ENCODE peak calls at places on chromosomes 5 and 9, in seven cellular contexts. B is H1, X is mesendoderm, R is IMR-90, C is trophoblast cell, K is mesenchymal stem cell, O is H9. A is an unnamed sample.
A peak's percentile ranks its signal among the peaks of the same experiment; 100 is the strongest.

GRCh38 chr5:148904440-148904839 is 78.0 kb downstream of the ADRB2 start:
- DNase-seq in X (peak; percentile 37), O (peak; percentile 42), R (no peak), B (no peak), K (no peak), C (peak; percentile 40), A (no peak)

GRCh38 chr5:6829150-6829784 is 116.0 kb downstream of the TENT4A start:
- DNase-seq in R (no peak), K (no peak), X (no peak), C (no peak), O (no peak), B (no peak), A (no peak)

GRCh38 chr5:36878421-36879088 is 2.0 kb downstream of the NIPBL start:
- DNase-seq in B (no peak), X (peak; percentile 94), K (peak; percentile 62), R (peak; percentile 57), C (peak; percentile 5), O (peak; percentile 66), A (peak; percentile 75)

GRCh38 chr5:982377-983237 is 26.0 kb upstream of the NKD2 start:
- DNase-seq in C (no peak), K (no peak), B (peak; percentile 38), X (peak; percentile 68), O (peak; percentile 86), R (no peak), A (no peak)

GRCh38 chr9:115642285-115642684 is 511.3 kb upstream of the PAPPA start:
- DNase-seq in K (peak; percentile 50), B (no peak), O (no peak), X (no peak), R (peak; percentile 86), C (no peak), A (no peak)

GRCh38 chr9:94770344-94770743 is 43.8 kb downstream of the AOPEP start:
- DNase-seq in K (no peak), O (no peak), X (no peak), C (no peak), B (no peak), R (no peak), A (no peak)

GRCh38 chr9:31542384-31543055 is 841.9 kb upstream of the ACO1 start:
- DNase-seq in C (no peak), K (peak; percentile 81), B (no peak), R (peak; percentile 4), O (peak; percentile 52), X (peak; percentile 64), A (no peak)

GRCh38 chr5:73673161-73673591 is 47.2 kb downstream of the ARHGEF28 start:
- DNase-seq in X (peak; percentile 22), K (peak; percentile 90), R (peak; percentile 90), C (no peak), O (no peak), B (no peak), A (no peak)

GRCh38 chr5:16889972-16890519 is 46.0 kb downstream of the MYO10 start:
- DNase-seq in X (no peak), K (peak; percentile 48), O (no peak), B (no peak), R (peak; percentile 78), C (no peak), A (no peak)

GRCh38 chr5:86880785-86881492 is 263.2 kb downstream of the COX7C start:
- DNase-seq in X (peak; percentile 98), R (peak; percentile 89), O (peak; percentile 89), C (peak; percentile 71), B (peak; percentile 60), K (peak; percentile 91), A (peak; percentile 55)

GRCh38 chr9:127741831-127742434 is 6.8 kb upstream of the TOR2A start:
- DNase-seq in X (peak; percentile 96), C (peak; percentile 85), K (peak; percentile 81), R (no peak), O (peak; percentile 98), B (peak; percentile 67), A (peak; percentile 91)

GRCh38 chr5:172078726-172079345 is 72.4 kb upstream of the FBXW11 start:
- DNase-seq in O (no peak), B (no peak), C (no peak), K (no peak), X (no peak), R (no peak), A (no peak)

GRCh38 chr9:33778700-33779351 is 16.5 kb upstream of the PRSS3 start:
- DNase-seq in K (peak; percentile 63), O (peak; percentile 74), C (peak; percentile 58), B (peak; percentile 25), X (peak; percentile 73), R (peak; percentile 59), A (peak; percentile 51)

GRCh38 chr9:14179449-14179848 is 134.5 kb downstream of the NFIB start:
- DNase-seq in C (no peak), O (no peak), K (no peak), B (no peak), R (no peak), X (no peak), A (no peak)

GRCh38 chr9:134323741-134324358 is 2.4 kb upstream of the RXRA start:
- DNase-seq in B (no peak), O (no peak), C (no peak), R (no peak), X (peak; percentile 59), K (peak; percentile 59), A (no peak)

GRCh38 chr9:21015122-21015815 is 16.2 kb downstream of the HACD4 start:
- DNase-seq in K (no peak), R (peak; percentile 34), O (no peak), B (no peak), C (no peak), X (peak; percentile 49), A (no peak)

GRCh38 chr5:32197032-32197431 is 22.9 kb upstream of the GOLPH3 start:
- DNase-seq in C (no peak), X (no peak), B (no peak), R (no peak), O (no peak), K (no peak), A (no peak)
- H3K4ac ChIP-seq in C (no peak overlapping the region), X (no peak overlapping the region), B (no peak overlapping the region), R (no peak overlapping the region), O (no peak overlapping the region), K (no peak overlapping the region), A (no peak overlapping the region)

GRCh38 chr5:141596867-141597266 is 21.9 kb downstream of the DIAPH1 start:
- DNase-seq in B (no peak), K (no peak), O (no peak), X (no peak), R (no peak), C (no peak), A (no peak)
- H3K4ac ChIP-seq in B (no peak overlapping the region), K (no peak overlapping the region), O (no peak overlapping the region), X (no peak overlapping the region), R (no peak overlapping the region), C (no peak overlapping the region), A (no peak overlapping the region)

DNA sequence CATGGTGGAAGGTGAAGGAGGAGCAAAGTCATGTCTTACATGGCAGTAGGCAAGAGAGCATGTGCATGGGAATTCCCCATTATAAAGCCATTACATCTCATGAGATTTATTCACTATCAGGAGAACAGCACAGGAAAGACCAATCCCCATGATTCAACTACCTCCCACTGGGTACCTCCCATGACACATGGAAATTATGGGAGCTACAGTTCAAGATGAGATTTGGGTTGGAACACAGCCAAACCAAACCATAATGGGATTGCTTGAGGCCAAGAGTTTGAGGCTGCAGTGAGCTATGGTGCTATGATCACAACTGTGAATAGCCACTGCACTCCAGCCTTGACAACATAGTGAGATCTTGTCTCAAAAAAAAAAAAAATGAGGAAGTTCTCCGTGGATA is 581.8 kb downstream of the TAF11L14 start:
- DNase-seq in B (no peak), R (no peak), X (no peak), K (no peak), O (no peak), C (no peak), A (no peak)
- H3K4ac ChIP-seq in B (no peak overlapping the region), R (no peak overlapping the region), X (no peak overlapping the region), K (no peak overlapping the region), O (no peak overlapping the region), C (no peak overlapping the region), A (no peak overlapping the region)

GRCh38 chr9:83106772-83107171 is 43.8 kb upstream of the RASEF start:
- DNase-seq in R (no peak), O (no peak), X (no peak), C (no peak), K (no peak), B (no peak), A (no peak)

GRCh38 chr9:83108208-83108607 is 45.3 kb upstream of the RASEF start:
- DNase-seq in B (no peak), O (no peak), X (no peak), K (no peak), C (no peak), R (no peak), A (no peak)

GRCh38 chr9:83111169-83111568 is 48.2 kb upstream of the RASEF start:
- DNase-seq in C (no peak), O (no peak), B (no peak), R (no peak), X (no peak), K (no peak), A (no peak)

DNA sequence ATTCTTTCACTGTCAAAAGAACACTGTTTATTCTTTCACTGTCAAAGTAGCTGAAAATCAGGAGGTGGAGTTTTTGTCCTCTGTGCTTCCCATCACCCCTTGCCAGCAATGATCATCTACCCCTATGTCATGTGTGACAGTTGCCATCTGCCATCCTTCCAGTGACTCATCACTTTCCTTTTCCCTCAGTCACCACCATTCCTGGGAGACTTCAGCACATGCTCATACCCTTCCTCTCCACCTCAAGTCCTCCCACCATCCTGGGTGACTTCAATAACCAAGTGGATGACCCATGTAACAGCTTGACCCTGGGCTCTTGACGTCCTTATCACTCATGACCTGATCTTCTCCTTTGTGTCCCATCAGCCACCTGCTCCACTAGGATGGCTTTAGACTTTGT is 43.3 kb upstream of the RASEF start:
- DNase-seq in C (peak; percentile 66), K (peak; percentile 30), X (peak; percentile 3), R (no peak), O (no peak), B (no peak), A (no peak)
- H3K4ac ChIP-seq in C (no peak overlapping the region), K (no peak overlapping the region), X (no peak overlapping the region), R (no peak overlapping the region), O (no peak overlapping the region), B (no peak overlapping the region), A (no peak overlapping the region)

GRCh38 chr5:123163225-123163876 is 74.3 kb downstream of the PRDM6 start:
- DNase-seq in R (no peak), X (no peak), B (no peak), K (no peak), C (no peak), O (no peak), A (no peak)
- H3K4ac ChIP-seq in R (no peak overlapping the region), X (no peak overlapping the region), B (no peak overlapping the region), K (no peak overlapping the region), C (no peak overlapping the region), O (no peak overlapping the region), A (no peak overlapping the region)

GRCh38 chr5:98042521-98042920 is 730.9 kb upstream of the RGMB start:
- DNase-seq in K (no peak), X (no peak), B (no peak), R (no peak), O (no peak), C (no peak), A (no peak)
- H3K4ac ChIP-seq in K (no peak overlapping the region), X (peak overlapping the region; percentile 31), B (no peak overlapping the region), R (no peak overlapping the region), O (no peak overlapping the region), C (no peak overlapping the region), A (no peak overlapping the region)